ENCODE peak calls at places on chromosome 10, in seven cellular contexts. One of them, this sample, is unnamed.

GRCh38 chr10:35961501-35961900 is 319.4 kb upstream of the FZD8 start:
- DNase-seq in T-helper 1 cell: no peak
- DNase-seq in stomach: no peak
- DNase-seq in activated T-helper 1 cell treated with anti-CD3 and anti-CD28 coated beads, Interleukin-12 subunit alpha, Interleukin-12 subunit beta, Interleukin-2, Interleukin-4 antibody, amounts not matched to agents 30 ng/mL and 10 ng/mL and 1 ng/mL, durations not matched to agents 14 hours and 24 hours and 36 hours: no peak
- DNase-seq in caudate nucleus: no peak
- DNase-seq in NCI-H774: no peak
- DNase-seq in NCI-H1092: no peak
- DNase-seq in this sample: no peak

GRCh38 chr10:12022580-12023257 is 19.9 kb downstream of the UPF2 start:
- DNase-seq in T-helper 1 cell: no peak
- DNase-seq in NCI-H1092: no peak
- DNase-seq in activated T-helper 1 cell treated with anti-CD3 and anti-CD28 coated beads, Interleukin-12 subunit alpha, Interleukin-12 subunit beta, Interleukin-2, Interleukin-4 antibody, amounts not matched to agents 30 ng/mL and 10 ng/mL and 1 ng/mL, durations not matched to agents 14 hours and 24 hours and 36 hours: no peak
- DNase-seq in stomach: no peak
- DNase-seq in caudate nucleus: no peak
- DNase-seq in NCI-H774: no peak
- DNase-seq in this sample: no peak

GRCh38 chr10:19168584-19168983 is 120.0 kb downstream of the MALRD1 start:
- DNase-seq in activated T-helper 1 cell treated with anti-CD3 and anti-CD28 coated beads, Interleukin-12 subunit alpha, Interleukin-12 subunit beta, Interleukin-2, Interleukin-4 antibody, amounts not matched to agents 30 ng/mL and 10 ng/mL and 1 ng/mL, durations not matched to agents 14 hours and 24 hours and 36 hours: no peak
- DNase-seq in caudate nucleus: no peak
- DNase-seq in NCI-H774: no peak
- DNase-seq in NCI-H1092: no peak
- DNase-seq in stomach: no peak
- DNase-seq in T-helper 1 cell: no peak
- DNase-seq in this sample: no peak

GRCh38 chr10:93999401-93999851 is 5.7 kb downstream of the PLCE1 start:
- DNase-seq in activated T-helper 1 cell treated with anti-CD3 and anti-CD28 coated beads, Interleukin-12 subunit alpha, Interleukin-12 subunit beta, Interleukin-2, Interleukin-4 antibody, amounts not matched to agents 30 ng/mL and 10 ng/mL and 1 ng/mL, durations not matched to agents 14 hours and 24 hours and 36 hours: no peak
- DNase-seq in caudate nucleus: no peak
- DNase-seq in NCI-H774: no peak
- DNase-seq in NCI-H1092: no peak
- DNase-seq in T-helper 1 cell: no peak
- DNase-seq in stomach: peak
- DNase-seq in this sample: no peak

GRCh38 chr10:77522268-77522809 is 115.3 kb downstream of the KCNMA1 start:
- DNase-seq in caudate nucleus: no peak
- DNase-seq in activated T-helper 1 cell treated with anti-CD3 and anti-CD28 coated beads, Interleukin-12 subunit alpha, Interleukin-12 subunit beta, Interleukin-2, Interleukin-4 antibody, amounts not matched to agents 30 ng/mL and 10 ng/mL and 1 ng/mL, durations not matched to agents 14 hours and 24 hours and 36 hours: no peak
- DNase-seq in NCI-H774: no peak
- DNase-seq in NCI-H1092: no peak
- DNase-seq in T-helper 1 cell: no peak
- DNase-seq in stomach: no peak
- DNase-seq in this sample: no peak

GRCh38 chr10:76036410-76036940 is 605.1 kb downstream of the LRMDA start:
- DNase-seq in NCI-H1092: no peak
- DNase-seq in stomach: peak
- DNase-seq in caudate nucleus: peak
- DNase-seq in T-helper 1 cell: no peak
- DNase-seq in activated T-helper 1 cell treated with anti-CD3 and anti-CD28 coated beads, Interleukin-12 subunit alpha, Interleukin-12 subunit beta, Interleukin-2, Interleukin-4 antibody, amounts not matched to agents 30 ng/mL and 10 ng/mL and 1 ng/mL, durations not matched to agents 14 hours and 24 hours and 36 hours: peak
- DNase-seq in NCI-H774: peak
- DNase-seq in this sample: peak

GRCh38 chr10:132294561-132295320 is 13.0 kb downstream of the STK32C start:
- DNase-seq in activated T-helper 1 cell treated with anti-CD3 and anti-CD28 coated beads, Interleukin-12 subunit alpha, Interleukin-12 subunit beta, Interleukin-2, Interleukin-4 antibody, amounts not matched to agents 30 ng/mL and 10 ng/mL and 1 ng/mL, durations not matched to agents 14 hours and 24 hours and 36 hours: no peak
- DNase-seq in NCI-H1092: peak
- DNase-seq in stomach: no peak
- DNase-seq in NCI-H774: no peak
- DNase-seq in T-helper 1 cell: no peak
- DNase-seq in caudate nucleus: no peak
- DNase-seq in this sample: no peak

GRCh38 chr10:77043364-77043763 is 594.2 kb downstream of the KCNMA1 start:
- DNase-seq in activated T-helper 1 cell treated with anti-CD3 and anti-CD28 coated beads, Interleukin-12 subunit alpha, Interleukin-12 subunit beta, Interleukin-2, Interleukin-4 antibody, amounts not matched to agents 30 ng/mL and 10 ng/mL and 1 ng/mL, durations not matched to agents 14 hours and 24 hours and 36 hours: no peak
- DNase-seq in NCI-H774: no peak
- DNase-seq in T-helper 1 cell: no peak
- DNase-seq in caudate nucleus: no peak
- DNase-seq in NCI-H1092: no peak
- DNase-seq in stomach: no peak
- DNase-seq in this sample: no peak

GRCh38 chr10:117240730-117241529 is at the start of gene SLC18A2:
- DNase-seq in activated T-helper 1 cell treated with anti-CD3 and anti-CD28 coated beads, Interleukin-12 subunit alpha, Interleukin-12 subunit beta, Interleukin-2, Interleukin-4 antibody, amounts not matched to agents 30 ng/mL and 10 ng/mL and 1 ng/mL, durations not matched to agents 14 hours and 24 hours and 36 hours: no peak
- DNase-seq in stomach: no peak
- DNase-seq in NCI-H774: no peak
- DNase-seq in T-helper 1 cell: no peak
- DNase-seq in caudate nucleus: no peak
- DNase-seq in NCI-H1092: no peak
- DNase-seq in this sample: no peak

GRCh38 chr10:24172909-24173308 is 36.0 kb upstream of the KIAA1217 start:
- DNase-seq in T-helper 1 cell: no peak
- DNase-seq in activated T-helper 1 cell treated with anti-CD3 and anti-CD28 coated beads, Interleukin-12 subunit alpha, Interleukin-12 subunit beta, Interleukin-2, Interleukin-4 antibody, amounts not matched to agents 30 ng/mL and 10 ng/mL and 1 ng/mL, durations not matched to agents 14 hours and 24 hours and 36 hours: no peak
- DNase-seq in NCI-H1092: no peak
- DNase-seq in NCI-H774: no peak
- DNase-seq in stomach: no peak
- DNase-seq in caudate nucleus: no peak
- DNase-seq in this sample: no peak

GRCh38 chr10:50541317-50541716 is 82.4 kb downstream of the SGMS1 start:
- DNase-seq in NCI-H774: no peak
- DNase-seq in caudate nucleus: no peak
- DNase-seq in activated T-helper 1 cell treated with anti-CD3 and anti-CD28 coated beads, Interleukin-12 subunit alpha, Interleukin-12 subunit beta, Interleukin-2, Interleukin-4 antibody, amounts not matched to agents 30 ng/mL and 10 ng/mL and 1 ng/mL, durations not matched to agents 14 hours and 24 hours and 36 hours: no peak
- DNase-seq in NCI-H1092: no peak
- DNase-seq in T-helper 1 cell: no peak
- DNase-seq in stomach: no peak
- DNase-seq in this sample: no peak

GRCh38 chr10:99850041-99850766 is 67.8 kb downstream of the ABCC2 start:
- DNase-seq in NCI-H774: no peak
- DNase-seq in caudate nucleus: no peak
- DNase-seq in T-helper 1 cell: no peak
- DNase-seq in NCI-H1092: no peak
- DNase-seq in stomach: no peak
- DNase-seq in activated T-helper 1 cell treated with anti-CD3 and anti-CD28 coated beads, Interleukin-12 subunit alpha, Interleukin-12 subunit beta, Interleukin-2, Interleukin-4 antibody, amounts not matched to agents 30 ng/mL and 10 ng/mL and 1 ng/mL, durations not matched to agents 14 hours and 24 hours and 36 hours: no peak
- DNase-seq in this sample: no peak

GRCh38 chr10:130109796-130110235 is 814 bp downstream of the C10orf143 start:
- DNase-seq in NCI-H774: peak
- DNase-seq in stomach: peak
- DNase-seq in caudate nucleus: peak
- DNase-seq in NCI-H1092: peak
- DNase-seq in T-helper 1 cell: peak
- DNase-seq in activated T-helper 1 cell treated with anti-CD3 and anti-CD28 coated beads, Interleukin-12 subunit alpha, Interleukin-12 subunit beta, Interleukin-2, Interleukin-4 antibody, amounts not matched to agents 30 ng/mL and 10 ng/mL and 1 ng/mL, durations not matched to agents 14 hours and 24 hours and 36 hours: peak
- DNase-seq in this sample: peak

GRCh38 chr10:46075869-46076268 is 29.8 kb upstream of the MSMB start:
- DNase-seq in NCI-H774: no peak
- DNase-seq in NCI-H1092: no peak
- DNase-seq in caudate nucleus: no peak
- DNase-seq in T-helper 1 cell: no peak
- DNase-seq in stomach: no peak
- DNase-seq in activated T-helper 1 cell treated with anti-CD3 and anti-CD28 coated beads, Interleukin-12 subunit alpha, Interleukin-12 subunit beta, Interleukin-2, Interleukin-4 antibody, amounts not matched to agents 30 ng/mL and 10 ng/mL and 1 ng/mL, durations not matched to agents 14 hours and 24 hours and 36 hours: no peak
- DNase-seq in this sample: no peak

GRCh38 chr10:16643502-16643901 is 121.8 kb upstream of the C1QL3 start:
- DNase-seq in stomach: no peak
- DNase-seq in caudate nucleus: no peak
- DNase-seq in NCI-H774: no peak
- DNase-seq in NCI-H1092: no peak
- DNase-seq in T-helper 1 cell: no peak
- DNase-seq in activated T-helper 1 cell treated with anti-CD3 and anti-CD28 coated beads, Interleukin-12 subunit alpha, Interleukin-12 subunit beta, Interleukin-2, Interleukin-4 antibody, amounts not matched to agents 30 ng/mL and 10 ng/mL and 1 ng/mL, durations not matched to agents 14 hours and 24 hours and 36 hours: no peak
- DNase-seq in this sample: no peak

GRCh38 chr10:49171326-49172140 is 16.7 kb downstream of the TMEM273 start:
- DNase-seq in stomach: no peak
- DNase-seq in caudate nucleus: no peak
- DNase-seq in NCI-H1092: no peak
- DNase-seq in activated T-helper 1 cell treated with anti-CD3 and anti-CD28 coated beads, Interleukin-12 subunit alpha, Interleukin-12 subunit beta, Interleukin-2, Interleukin-4 antibody, amounts not matched to agents 30 ng/mL and 10 ng/mL and 1 ng/mL, durations not matched to agents 14 hours and 24 hours and 36 hours: no peak
- DNase-seq in T-helper 1 cell: no peak
- DNase-seq in NCI-H774: no peak
- DNase-seq in this sample: no peak

GRCh38 chr10:74244097-74244685 is 93.2 kb downstream of the ADK start:
- DNase-seq in stomach: no peak
- DNase-seq in T-helper 1 cell: no peak
- DNase-seq in NCI-H1092: peak
- DNase-seq in caudate nucleus: no peak
- DNase-seq in activated T-helper 1 cell treated with anti-CD3 and anti-CD28 coated beads, Interleukin-12 subunit alpha, Interleukin-12 subunit beta, Interleukin-2, Interleukin-4 antibody, amounts not matched to agents 30 ng/mL and 10 ng/mL and 1 ng/mL, durations not matched to agents 14 hours and 24 hours and 36 hours: no peak
- DNase-seq in NCI-H774: peak
- DNase-seq in this sample: no peak

GRCh38 chr10:95384011-95384704 is 93.4 kb upstream of the PDLIM1 start:
- DNase-seq in T-helper 1 cell: no peak
- DNase-seq in activated T-helper 1 cell treated with anti-CD3 and anti-CD28 coated beads, Interleukin-12 subunit alpha, Interleukin-12 subunit beta, Interleukin-2, Interleukin-4 antibody, amounts not matched to agents 30 ng/mL and 10 ng/mL and 1 ng/mL, durations not matched to agents 14 hours and 24 hours and 36 hours: no peak
- DNase-seq in caudate nucleus: peak
- DNase-seq in NCI-H774: no peak
- DNase-seq in NCI-H1092: no peak
- DNase-seq in stomach: no peak
- DNase-seq in this sample: no peak

GRCh38 chr10:126253613-126254002 is 134.7 kb downstream of the ADAM12 start:
- DNase-seq in T-helper 1 cell: no peak
- DNase-seq in NCI-H774: no peak
- DNase-seq in stomach: no peak
- DNase-seq in activated T-helper 1 cell treated with anti-CD3 and anti-CD28 coated beads, Interleukin-12 subunit alpha, Interleukin-12 subunit beta, Interleukin-2, Interleukin-4 antibody, amounts not matched to agents 30 ng/mL and 10 ng/mL and 1 ng/mL, durations not matched to agents 14 hours and 24 hours and 36 hours: no peak
- DNase-seq in NCI-H1092: no peak
- DNase-seq in caudate nucleus: no peak
- DNase-seq in this sample: no peak

GRCh38 chr10:113616244-113617074 is 47.4 kb downstream of the NRAP start:
- DNase-seq in activated T-helper 1 cell treated with anti-CD3 and anti-CD28 coated beads, Interleukin-12 subunit alpha, Interleukin-12 subunit beta, Interleukin-2, Interleukin-4 antibody, amounts not matched to agents 30 ng/mL and 10 ng/mL and 1 ng/mL, durations not matched to agents 14 hours and 24 hours and 36 hours: no peak
- DNase-seq in T-helper 1 cell: no peak
- DNase-seq in NCI-H1092: no peak
- DNase-seq in caudate nucleus: no peak
- DNase-seq in stomach: no peak
- DNase-seq in NCI-H774: no peak
- DNase-seq in this sample: no peak

GRCh38 chr10:69318997-69319727 is 40.9 kb downstream of the HK1 start:
- DNase-seq in T-helper 1 cell: peak
- DNase-seq in caudate nucleus: no peak
- DNase-seq in NCI-H1092: no peak
- DNase-seq in stomach: peak
- DNase-seq in NCI-H774: no peak
- DNase-seq in activated T-helper 1 cell treated with anti-CD3 and anti-CD28 coated beads, Interleukin-12 subunit alpha, Interleukin-12 subunit beta, Interleukin-2, Interleukin-4 antibody, amounts not matched to agents 30 ng/mL and 10 ng/mL and 1 ng/mL, durations not matched to agents 14 hours and 24 hours and 36 hours: peak
- DNase-seq in this sample: no peak

GRCh38 chr10:113235505-113235904 is 285.5 kb downstream of the TCF7L2 start:
- DNase-seq in NCI-H1092: no peak
- DNase-seq in stomach: no peak
- DNase-seq in caudate nucleus: no peak
- DNase-seq in NCI-H774: no peak
- DNase-seq in T-helper 1 cell: no peak
- DNase-seq in activated T-helper 1 cell treated with anti-CD3 and anti-CD28 coated beads, Interleukin-12 subunit alpha, Interleukin-12 subunit beta, Interleukin-2, Interleukin-4 antibody, amounts not matched to agents 30 ng/mL and 10 ng/mL and 1 ng/mL, durations not matched to agents 14 hours and 24 hours and 36 hours: no peak
- DNase-seq in this sample: no peak

GRCh38 chr10:35369049-35369760 is 32.9 kb downstream of the CCNY start:
- DNase-seq in caudate nucleus: no peak
- DNase-seq in T-helper 1 cell: no peak
- DNase-seq in activated T-helper 1 cell treated with anti-CD3 and anti-CD28 coated beads, Interleukin-12 subunit alpha, Interleukin-12 subunit beta, Interleukin-2, Interleukin-4 antibody, amounts not matched to agents 30 ng/mL and 10 ng/mL and 1 ng/mL, durations not matched to agents 14 hours and 24 hours and 36 hours: no peak
- DNase-seq in NCI-H774: no peak
- DNase-seq in NCI-H1092: no peak
- DNase-seq in stomach: no peak
- DNase-seq in this sample: no peak

GRCh38 chr10:59148701-59149100 is 27.7 kb upstream of the PHYHIPL start:
- DNase-seq in NCI-H774: no peak
- DNase-seq in T-helper 1 cell: no peak
- DNase-seq in caudate nucleus: no peak
- DNase-seq in NCI-H1092: no peak
- DNase-seq in stomach: no peak
- DNase-seq in activated T-helper 1 cell treated with anti-CD3 and anti-CD28 coated beads, Interleukin-12 subunit alpha, Interleukin-12 subunit beta, Interleukin-2, Interleukin-4 antibody, amounts not matched to agents 30 ng/mL and 10 ng/mL and 1 ng/mL, durations not matched to agents 14 hours and 24 hours and 36 hours: no peak
- DNase-seq in this sample: no peak

GRCh38 chr10:73092830-73093229 is 3.8 kb downstream of the P4HA1 start:
- DNase-seq in NCI-H1092: no peak
- DNase-seq in NCI-H774: no peak
- DNase-seq in T-helper 1 cell: no peak
- DNase-seq in caudate nucleus: no peak
- DNase-seq in activated T-helper 1 cell treated with anti-CD3 and anti-CD28 coated beads, Interleukin-12 subunit alpha, Interleukin-12 subunit beta, Interleukin-2, Interleukin-4 antibody, amounts not matched to agents 30 ng/mL and 10 ng/mL and 1 ng/mL, durations not matched to agents 14 hours and 24 hours and 36 hours: no peak
- DNase-seq in stomach: no peak
- DNase-seq in this sample: no peak

GRCh38 chr10:69360485-69361302 is 56.0 kb downstream of the TACR2 start:
- DNase-seq in activated T-helper 1 cell treated with anti-CD3 and anti-CD28 coated beads, Interleukin-12 subunit alpha, Interleukin-12 subunit beta, Interleukin-2, Interleukin-4 antibody, amounts not matched to agents 30 ng/mL and 10 ng/mL and 1 ng/mL, durations not matched to agents 14 hours and 24 hours and 36 hours: no peak
- DNase-seq in stomach: peak
- DNase-seq in NCI-H1092: peak
- DNase-seq in T-helper 1 cell: no peak
- DNase-seq in caudate nucleus: no peak
- DNase-seq in NCI-H774: no peak
- DNase-seq in this sample: no peak

GRCh38 chr10:132311338-132311939 is 3.7 kb upstream of the STK32C start:
- DNase-seq in activated T-helper 1 cell treated with anti-CD3 and anti-CD28 coated beads, Interleukin-12 subunit alpha, Interleukin-12 subunit beta, Interleukin-2, Interleukin-4 antibody, amounts not matched to agents 30 ng/mL and 10 ng/mL and 1 ng/mL, durations not matched to agents 14 hours and 24 hours and 36 hours: no peak
- DNase-seq in NCI-H1092: no peak
- DNase-seq in stomach: no peak
- DNase-seq in caudate nucleus: no peak
- DNase-seq in NCI-H774: peak
- DNase-seq in T-helper 1 cell: no peak
- DNase-seq in this sample: no peak

GRCh38 chr10:109668703-109669102 is 254.6 kb downstream of the XPNPEP1 start:
- DNase-seq in NCI-H774: no peak
- DNase-seq in stomach: no peak
- DNase-seq in T-helper 1 cell: no peak
- DNase-seq in NCI-H1092: no peak
- DNase-seq in caudate nucleus: no peak
- DNase-seq in activated T-helper 1 cell treated with anti-CD3 and anti-CD28 coated beads, Interleukin-12 subunit alpha, Interleukin-12 subunit beta, Interleukin-2, Interleukin-4 antibody, amounts not matched to agents 30 ng/mL and 10 ng/mL and 1 ng/mL, durations not matched to agents 14 hours and 24 hours and 36 hours: no peak
- DNase-seq in this sample: no peak

GRCh38 chr10:33801705-33802104 is 467.2 kb upstream of the NRP1 start:
- DNase-seq in caudate nucleus: no peak
- DNase-seq in NCI-H1092: no peak
- DNase-seq in NCI-H774: no peak
- DNase-seq in activated T-helper 1 cell treated with anti-CD3 and anti-CD28 coated beads, Interleukin-12 subunit alpha, Interleukin-12 subunit beta, Interleukin-2, Interleukin-4 antibody, amounts not matched to agents 30 ng/mL and 10 ng/mL and 1 ng/mL, durations not matched to agents 14 hours and 24 hours and 36 hours: no peak
- DNase-seq in stomach: no peak
- DNase-seq in T-helper 1 cell: no peak
- DNase-seq in this sample: no peak

GRCh38 chr10:79184141-79184625 is 115.4 kb downstream of the ZMIZ1 start:
- DNase-seq in NCI-H774: peak
- DNase-seq in NCI-H1092: peak
- DNase-seq in stomach: peak
- DNase-seq in activated T-helper 1 cell treated with anti-CD3 and anti-CD28 coated beads, Interleukin-12 subunit alpha, Interleukin-12 subunit beta, Interleukin-2, Interleukin-4 antibody, amounts not matched to agents 30 ng/mL and 10 ng/mL and 1 ng/mL, durations not matched to agents 14 hours and 24 hours and 36 hours: no peak
- DNase-seq in caudate nucleus: no peak
- DNase-seq in T-helper 1 cell: no peak
- DNase-seq in this sample: no peak

GRCh38 chr10:119176166-119176565 is 2.4 kb downstream of the PRDX3 start:
- DNase-seq in activated T-helper 1 cell treated with anti-CD3 and anti-CD28 coated beads, Interleukin-12 subunit alpha, Interleukin-12 subunit beta, Interleukin-2, Interleukin-4 antibody, amounts not matched to agents 30 ng/mL and 10 ng/mL and 1 ng/mL, durations not matched to agents 14 hours and 24 hours and 36 hours: no peak
- DNase-seq in NCI-H774: no peak
- DNase-seq in NCI-H1092: no peak
- DNase-seq in T-helper 1 cell: no peak
- DNase-seq in caudate nucleus: no peak
- DNase-seq in stomach: no peak
- DNase-seq in this sample: no peak

GRCh38 chr10:24452030-24452429 is 243.1 kb downstream of the KIAA1217 start:
- DNase-seq in T-helper 1 cell: no peak
- DNase-seq in stomach: no peak
- DNase-seq in activated T-helper 1 cell treated with anti-CD3 and anti-CD28 coated beads, Interleukin-12 subunit alpha, Interleukin-12 subunit beta, Interleukin-2, Interleukin-4 antibody, amounts not matched to agents 30 ng/mL and 10 ng/mL and 1 ng/mL, durations not matched to agents 14 hours and 24 hours and 36 hours: no peak
- DNase-seq in caudate nucleus: no peak
- DNase-seq in NCI-H774: no peak
- DNase-seq in NCI-H1092: no peak
- DNase-seq in this sample: no peak

GRCh38 chr10:121788115-121788514 is 139.7 kb downstream of the ATE1 start:
- DNase-seq in stomach: no peak
- DNase-seq in NCI-H774: no peak
- DNase-seq in T-helper 1 cell: no peak
- DNase-seq in NCI-H1092: no peak
- DNase-seq in activated T-helper 1 cell treated with anti-CD3 and anti-CD28 coated beads, Interleukin-12 subunit alpha, Interleukin-12 subunit beta, Interleukin-2, Interleukin-4 antibody, amounts not matched to agents 30 ng/mL and 10 ng/mL and 1 ng/mL, durations not matched to agents 14 hours and 24 hours and 36 hours: no peak
- DNase-seq in caudate nucleus: no peak
- DNase-seq in this sample: no peak

GRCh38 chr10:14812271-14812670 is 25.6 kb downstream of the CDNF start:
- DNase-seq in activated T-helper 1 cell treated with anti-CD3 and anti-CD28 coated beads, Interleukin-12 subunit alpha, Interleukin-12 subunit beta, Interleukin-2, Interleukin-4 antibody, amounts not matched to agents 30 ng/mL and 10 ng/mL and 1 ng/mL, durations not matched to agents 14 hours and 24 hours and 36 hours: no peak
- DNase-seq in T-helper 1 cell: no peak
- DNase-seq in caudate nucleus: no peak
- DNase-seq in stomach: no peak
- DNase-seq in NCI-H1092: no peak
- DNase-seq in NCI-H774: no peak
- DNase-seq in this sample: no peak

GRCh38 chr10:48606530-48607355 is 1.9 kb upstream of the ARHGAP22 start:
- DNase-seq in caudate nucleus: no peak
- DNase-seq in NCI-H774: no peak
- DNase-seq in T-helper 1 cell: no peak
- DNase-seq in activated T-helper 1 cell treated with anti-CD3 and anti-CD28 coated beads, Interleukin-12 subunit alpha, Interleukin-12 subunit beta, Interleukin-2, Interleukin-4 antibody, amounts not matched to agents 30 ng/mL and 10 ng/mL and 1 ng/mL, durations not matched to agents 14 hours and 24 hours and 36 hours: no peak
- DNase-seq in NCI-H1092: no peak
- DNase-seq in stomach: no peak
- DNase-seq in this sample: no peak

GRCh38 chr10:74067373-74068370 is 69.8 kb downstream of the VCL start:
- DNase-seq in caudate nucleus: no peak
- DNase-seq in stomach: no peak
- DNase-seq in T-helper 1 cell: no peak
- DNase-seq in NCI-H774: no peak
- DNase-seq in activated T-helper 1 cell treated with anti-CD3 and anti-CD28 coated beads, Interleukin-12 subunit alpha, Interleukin-12 subunit beta, Interleukin-2, Interleukin-4 antibody, amounts not matched to agents 30 ng/mL and 10 ng/mL and 1 ng/mL, durations not matched to agents 14 hours and 24 hours and 36 hours: no peak
- DNase-seq in NCI-H1092: no peak
- DNase-seq in this sample: no peak

GRCh38 chr10:33291053-33291592 is 43.3 kb downstream of the NRP1 start:
- DNase-seq in activated T-helper 1 cell treated with anti-CD3 and anti-CD28 coated beads, Interleukin-12 subunit alpha, Interleukin-12 subunit beta, Interleukin-2, Interleukin-4 antibody, amounts not matched to agents 30 ng/mL and 10 ng/mL and 1 ng/mL, durations not matched to agents 14 hours and 24 hours and 36 hours: no peak
- DNase-seq in T-helper 1 cell: no peak
- DNase-seq in stomach: no peak
- DNase-seq in caudate nucleus: no peak
- DNase-seq in NCI-H1092: no peak
- DNase-seq in NCI-H774: no peak
- DNase-seq in this sample: no peak

GRCh38 chr10:44419790-44420549 is 35.1 kb upstream of the CXCL12 start:
- DNase-seq in caudate nucleus: no peak
- DNase-seq in stomach: no peak
- DNase-seq in NCI-H774: no peak
- DNase-seq in NCI-H1092: no peak
- DNase-seq in T-helper 1 cell: no peak
- DNase-seq in activated T-helper 1 cell treated with anti-CD3 and anti-CD28 coated beads, Interleukin-12 subunit alpha, Interleukin-12 subunit beta, Interleukin-2, Interleukin-4 antibody, amounts not matched to agents 30 ng/mL and 10 ng/mL and 1 ng/mL, durations not matched to agents 14 hours and 24 hours and 36 hours: no peak
- DNase-seq in this sample: no peak